ENCODE peak calls at places on chromosomes 1 and 21, in six cellular contexts. T, Y, Q, S, M and D are unnamed samples.

GRCh38 chr1:177802304-177802703 is 167.6 kb downstream of the SEC16B start:
- DNase-seq in T (no peak), Y (no peak), Q (no peak), S (no peak), M (no peak), D (no peak)

GRCh38 chr1:145922266-145922665 is 3.7 kb upstream of the PEX11B start:
- DNase-seq in T (peak), Y (no peak), Q (no peak), S (no peak), M (no peak), D (no peak)

GRCh38 chr1:30164693-30165092 is 558.7 kb downstream of the MATN1 start:
- DNase-seq in T (no peak), Y (no peak), Q (no peak), S (no peak), M (no peak), D (no peak)

GRCh38 chr21:29148535-29148934 is 18.1 kb downstream of the MAP3K7CL start:
- DNase-seq in T (peak), Y (no peak), Q (no peak), S (no peak), M (no peak), D (no peak)

GRCh38 chr1:161739865-161740566 is 9.6 kb upstream of the DUSP12 start:
- DNase-seq in T (no peak), Y (no peak), Q (no peak), S (no peak), M (no peak), D (no peak)

GRCh38 chr21:29230541-29231275 is 68.0 kb upstream of the BACH1 start:
- DNase-seq in T (no peak), Y (no peak), Q (peak), S (no peak), M (no peak), D (no peak)

GRCh38 chr1:150548632-150549495 is at the start of gene ADAMTSL4:
- DNase-seq in T (peak), Y (no peak), Q (peak), S (no peak), M (peak), D (peak)

GRCh38 chr1:214540324-214540723 is 11.1 kb downstream of the PTPN14 start:
- DNase-seq in T (no peak), Y (no peak), Q (no peak), S (no peak), M (no peak), D (no peak)

GRCh38 chr21:29645666-29646553 is 293.9 kb downstream of the GRIK1 start:
- DNase-seq in T (no peak), Y (no peak), Q (no peak), S (no peak), M (no peak), D (no peak)

GRCh38 chr1:11649237-11649623 is 5.0 kb downstream of the FBXO2 start:
- DNase-seq in T (no peak), Y (no peak), Q (no peak), S (peak), M (no peak), D (no peak)

GRCh38 chr1:206001476-206001888 is 1.7 kb downstream of the RAB7B start:
- DNase-seq in T (peak), Y (no peak), Q (peak), S (no peak), M (peak), D (peak)

GRCh38 chr21:37631319-37632117 is 264.9 kb downstream of the DYRK1A start:
- DNase-seq in T (no peak), Y (peak), Q (peak), S (peak), M (no peak), D (peak)

GRCh38 chr1:203512830-203513578 is 19.1 kb downstream of the OPTC start:
- DNase-seq in T (peak), Y (no peak), Q (peak), S (peak), M (peak), D (no peak)

GRCh38 chr1:150061632-150062101 is 5.9 kb upstream of the VPS45 start:
- DNase-seq in T (peak), Y (no peak), Q (peak), S (no peak), M (no peak), D (no peak)

GRCh38 chr1:147201276-147201675 is 23.9 kb downstream of the FMO5 start:
- DNase-seq in T (peak), Y (no peak), Q (peak), S (no peak), M (no peak), D (no peak)

GRCh38 chr1:98110674-98111073 is 189.8 kb upstream of the DPYD start:
- DNase-seq in T (peak), Y (no peak), Q (no peak), S (no peak), M (no peak), D (no peak)

GRCh38 chr1:22808186-22808845 is 97.7 kb downstream of the EPHB2 start:
- DNase-seq in T (peak), Y (no peak), Q (peak), S (no peak), M (no peak), D (no peak)

GRCh38 chr1:154427173-154428139 is 22.3 kb downstream of the IL6R start:
- DNase-seq in T (peak), Y (no peak), Q (peak), S (no peak), M (no peak), D (no peak)

GRCh38 chr1:22231995-22232690 is 89.2 kb upstream of the WNT4 start:
- DNase-seq in T (no peak), Y (no peak), Q (no peak), S (no peak), M (no peak), D (no peak)

GRCh38 chr1:185813401-185813979 is 79.3 kb downstream of the HMCN1 start:
- DNase-seq in T (peak), Y (peak), Q (peak), S (no peak), M (peak), D (no peak)

GRCh38 chr1:113170519-113170918 is 97.5 kb downstream of the LRIG2 start:
- DNase-seq in T (no peak), Y (no peak), Q (no peak), S (no peak), M (no peak), D (no peak)

GRCh38 chr1:224929335-224930237 is at the start of gene DNAH14:
- DNase-seq in T (peak), Y (peak), Q (peak), S (peak), M (peak), D (peak)

GRCh38 chr1:40258445-40258769 is 371 bp downstream of the ZMPSTE24 start:
- DNase-seq in T (peak), Y (no peak), Q (peak), S (no peak), M (no peak), D (no peak)

GRCh38 chr1:238738942-238739341 is 647.4 kb upstream of the CHRM3 start:
- DNase-seq in T (no peak), Y (no peak), Q (peak), S (no peak), M (no peak), D (no peak)

GRCh38 chr1:119735217-119735616 is 23.5 kb downstream of the PHGDH start:
- DNase-seq in T (no peak), Y (no peak), Q (no peak), S (no peak), M (no peak), D (no peak)

GRCh38 chr1:192443616-192444015 is 126.8 kb downstream of the RGS21 start:
- DNase-seq in T (peak), Y (no peak), Q (no peak), S (no peak), M (no peak), D (no peak)

GRCh38 chr1:27992271-27992670 is 32.5 kb downstream of the XKR8 start:
- DNase-seq in T (no peak), Y (no peak), Q (no peak), S (no peak), M (no peak), D (no peak)

GRCh38 chr21:39263372-39263771 is 50.1 kb downstream of the BRWD1 start:
- DNase-seq in T (peak), Y (no peak), Q (peak), S (no peak), M (no peak), D (no peak)

GRCh38 chr1:119390499-119390898 is 21.9 kb downstream of the HAO2 start:
- DNase-seq in T (no peak), Y (no peak), Q (no peak), S (no peak), M (no peak), D (no peak)

GRCh38 chr21:32653326-32653901 is 41.2 kb upstream of the CFAP298 start:
- DNase-seq in T (peak), Y (peak), Q (peak), S (no peak), M (peak), D (peak)

GRCh38 chr1:201288007-201288406 is 4.7 kb downstream of the PKP1 start:
- DNase-seq in T (no peak), Y (no peak), Q (no peak), S (no peak), M (no peak), D (no peak)

GRCh38 chr1:30012455-30013440 is 710.6 kb downstream of the MATN1 start:
- DNase-seq in T (no peak), Y (no peak), Q (no peak), S (no peak), M (no peak), D (no peak)

GRCh38 chr1:203171341-203172183 is 4.1 kb downstream of the MYBPH start:
- DNase-seq in T (no peak), Y (no peak), Q (no peak), S (no peak), M (no peak), D (no peak)

GRCh38 chr1:169107673-169108160 is 1.2 kb downstream of the ATP1B1 start:
- DNase-seq in T (peak), Y (no peak), Q (peak), S (no peak), M (no peak), D (no peak)

GRCh38 chr1:31675161-31675560 is 28.7 kb downstream of the COL16A1 start:
- DNase-seq in T (no peak), Y (no peak), Q (no peak), S (no peak), M (no peak), D (no peak)

GRCh38 chr1:21663251-21663950 is 5.8 kb downstream of the RAP1GAP start:
- DNase-seq in T (no peak), Y (no peak), Q (no peak), S (no peak), M (no peak), D (no peak)

GRCh38 chr1:161229896-161230295 is 4.0 kb downstream of the TOMM40L start:
- DNase-seq in T (no peak), Y (no peak), Q (no peak), S (no peak), M (no peak), D (no peak)

GRCh38 chr1:223256034-223256433 is 107.9 kb downstream of the SUSD4 start:
- DNase-seq in T (no peak), Y (no peak), Q (no peak), S (no peak), M (no peak), D (no peak)

DNA sequence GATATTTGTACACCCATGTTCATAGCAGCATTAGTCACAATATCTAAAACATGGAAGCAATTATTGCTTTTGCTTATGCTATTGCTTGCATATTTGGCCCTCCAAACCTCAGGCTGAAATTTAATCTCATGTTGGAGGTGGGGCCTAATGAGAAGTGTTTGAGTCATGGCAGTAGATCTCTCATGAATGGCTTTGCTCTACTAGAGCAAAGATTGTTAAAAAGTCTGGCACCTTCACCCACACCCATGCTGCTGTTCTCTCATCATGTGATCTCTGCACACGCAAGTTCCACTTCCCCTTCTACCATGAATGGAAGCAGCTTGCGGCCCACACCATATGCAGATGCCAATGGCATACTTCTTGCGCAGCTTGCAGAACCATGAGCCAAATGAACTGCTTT is 15.1 kb upstream of the AHCYL1 start:
- DNase-seq in T (peak), Y (no peak), Q (no peak), S (no peak), M (no peak), D (no peak)
- H4K91ac ChIP-seq in T (peak), Y (no peak), Q (no peak), S (no peak), M (no peak), D (no peak)

GRCh38 chr1:179873366-179873978 is 4.1 kb downstream of the TOR1AIP2 start:
- DNase-seq in T (no peak), Y (no peak), Q (no peak), S (no peak), M (no peak), D (no peak)
- H4K91ac ChIP-seq in T (no peak), Y (no peak), Q (no peak), S (no peak), M (no peak), D (no peak)

DNA sequence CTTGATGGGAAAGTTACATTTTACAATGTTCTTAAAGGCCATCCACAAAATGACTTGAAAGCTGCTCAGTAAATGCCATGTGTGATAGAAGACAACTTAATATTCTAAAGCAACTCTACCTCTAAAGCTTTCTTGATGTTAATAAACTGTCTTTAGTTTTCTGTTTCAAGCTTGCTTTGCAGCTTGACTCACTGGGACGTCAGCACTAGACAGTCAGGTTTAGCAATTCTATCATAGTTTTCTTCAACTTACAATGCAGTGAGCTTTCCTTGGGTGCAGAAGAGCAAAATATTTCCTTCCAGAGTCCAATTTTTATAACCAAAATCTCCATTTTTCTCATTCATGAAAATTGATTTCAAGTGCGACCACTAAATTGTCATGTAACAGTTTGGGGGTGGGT is 273.1 kb downstream of the NTNG1 start:
- DNase-seq in T (no peak), Y (no peak), Q (no peak), S (no peak), M (no peak), D (no peak)
- H4K91ac ChIP-seq in T (no peak), Y (no peak), Q (no peak), S (no peak), M (no peak), D (no peak)

DNA sequence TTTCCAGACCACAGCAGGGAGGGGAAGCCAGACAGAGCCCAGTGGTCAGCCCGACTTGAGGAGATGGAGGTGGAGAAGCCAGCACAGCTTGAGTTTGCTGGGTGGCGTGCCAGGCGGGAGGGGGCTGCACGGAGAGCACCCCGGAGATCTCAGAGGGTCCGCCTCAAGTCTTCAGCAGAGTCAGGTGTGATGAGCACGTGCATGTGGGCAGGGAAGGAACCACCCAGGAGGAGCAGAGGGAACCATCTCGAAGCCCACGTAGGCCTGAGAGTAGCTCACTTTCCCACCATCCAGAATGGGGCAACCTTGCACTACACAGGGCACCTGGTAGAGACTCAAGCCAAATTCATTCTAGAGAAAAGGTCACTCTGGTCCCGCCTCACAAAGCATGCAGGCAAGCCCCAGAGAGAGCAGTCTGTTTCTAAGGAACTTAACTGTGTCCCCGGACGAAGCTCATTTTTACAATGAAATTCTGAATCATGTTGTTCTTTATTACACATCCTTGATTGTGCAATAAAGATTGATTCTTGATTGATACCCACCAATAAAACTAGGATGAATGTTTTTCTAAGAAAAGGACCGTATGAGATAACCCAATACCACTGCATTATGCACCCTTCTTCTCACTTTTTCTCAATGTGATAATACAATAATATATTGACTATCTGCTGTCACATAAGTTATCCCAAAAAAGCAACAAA is 64.2 kb downstream of the FHAD1 start:
- DNase-seq in T (no peak), Y (no peak), Q (no peak), S (no peak), M (no peak), D (no peak)
- H4K91ac ChIP-seq in T (no peak), Y (no peak), Q (no peak), S (no peak), M (no peak), D (no peak)

GRCh38 chr1:58981392-58981791 is 197.5 kb upstream of the JUN start:
- DNase-seq in T (no peak), Y (no peak), Q (no peak), S (no peak), M (no peak), D (no peak)
- H4K91ac ChIP-seq in T (no peak), Y (no peak), Q (no peak), S (no peak), M (no peak), D (no peak)

GRCh38 chr1:43803105-43803504 is 95.8 kb downstream of the ST3GAL3 start:
- DNase-seq in T (no peak), Y (no peak), Q (no peak), S (no peak), M (no peak), D (no peak)

GRCh38 chr1:43802356-43802755 is 95.0 kb downstream of the ST3GAL3 start:
- DNase-seq in T (no peak), Y (no peak), Q (no peak), S (no peak), M (no peak), D (no peak)

GRCh38 chr1:43800801-43801200 is 93.5 kb downstream of the ST3GAL3 start:
- DNase-seq in T (no peak), Y (no peak), Q (no peak), S (no peak), M (no peak), D (no peak)

GRCh38 chr1:43799656-43800629 is 92.6 kb downstream of the ST3GAL3 start:
- DNase-seq in T (peak), Y (no peak), Q (peak), S (no peak), M (no peak), D (no peak)

DNA sequence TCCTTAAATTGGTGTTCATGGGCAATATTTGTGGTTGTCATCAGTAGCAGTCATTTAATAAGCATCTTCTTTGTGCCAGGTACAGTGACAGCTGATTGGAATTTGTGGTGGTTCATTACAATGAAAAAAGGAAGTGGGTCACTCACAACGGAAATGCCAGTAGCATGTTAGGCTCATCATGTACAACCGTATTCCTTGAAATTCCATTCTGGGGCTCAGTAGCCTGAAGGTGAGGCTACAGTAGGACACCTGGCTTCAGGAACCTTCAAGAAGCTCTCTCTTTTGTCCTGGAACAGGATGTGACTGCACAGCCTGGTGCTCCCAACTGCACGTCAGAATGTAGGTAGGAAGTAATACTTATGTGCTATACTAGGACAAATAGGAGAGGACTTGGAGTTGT is 93.9 kb downstream of the ST3GAL3 start:
- DNase-seq in T (no peak), Y (no peak), Q (no peak), S (no peak), M (no peak), D (no peak)
- H4K91ac ChIP-seq in T (no peak), Y (no peak), Q (no peak), S (no peak), M (no peak), D (no peak)

GRCh38 chr1:164495915-164496314 is 63.1 kb upstream of the PBX1 start:
- DNase-seq in T (no peak), Y (no peak), Q (no peak), S (no peak), M (no peak), D (no peak)
- H4K91ac ChIP-seq in T (no peak), Y (no peak), Q (no peak), S (no peak), M (no peak), D (no peak)